ENCODE peak calls at places on chromosomes 11 and 22, in six cellular contexts. F is adrenal gland, V is psoas muscle, N is body of pancreas, X is cardiac muscle cell, O is pancreas. C is an unnamed sample. For H3K4me1 and H3K27me3, the result is how much of the 10 kb centered on the place peaks cover.

GRCh38 chr22:35777335-35777975 is 59.8 kb downstream of the APOL5 start:
- DNase-seq in N (no peak), V (no peak), O (no peak), F (no peak), X (peak), C (no peak)

GRCh38 chr11:117676501-117676900 is 120.5 kb downstream of the DSCAML1 start:
- DNase-seq in V (no peak), X (no peak), O (no peak), F (no peak), N (no peak), C (no peak)

GRCh38 chr22:26650722-26651421 is 6.5 kb upstream of the MIAT start:
- DNase-seq in X (no peak), F (no peak), N (no peak), V (no peak), O (no peak), C (no peak)

GRCh38 chr11:132604446-132604845 is 927.9 kb downstream of the OPCML start:
- DNase-seq in X (peak), F (no peak), O (no peak), N (no peak), V (no peak), C (no peak)

GRCh38 chr22:46803936-46804335 is 41.5 kb downstream of the TBC1D22A start:
- DNase-seq in F (no peak), X (no peak), N (no peak), V (no peak), O (no peak), C (no peak)

GRCh38 chr11:121321614-121322243 is 29.2 kb downstream of the SC5D start:
- DNase-seq in N (peak), F (peak), O (no peak), X (peak), V (no peak), C (no peak)

GRCh38 chr11:69911310-69912160 is 92.3 kb upstream of the FGF3 start:
- DNase-seq in F (peak), X (no peak), V (no peak), O (no peak), N (peak), C (no peak)

GRCh38 chr22:42433754-42434153 is 1.6 kb upstream of the NFAM1 start:
- DNase-seq in X (no peak), O (no peak), N (no peak), V (no peak), F (no peak), C (no peak)

GRCh38 chr22:50118557-50119168 is 28.9 kb downstream of the MOV10L1 start:
- DNase-seq in N (no peak), F (peak), V (no peak), O (no peak), X (peak), C (no peak)

GRCh38 chr11:36130401-36130800 is 158.8 kb downstream of the COMMD9 start:
- DNase-seq in V (no peak), X (no peak), O (no peak), F (no peak), N (no peak), C (no peak)

GRCh38 chr22:40582063-40582462 is 54.5 kb downstream of the MRTFA start:
- DNase-seq in V (no peak), N (no peak), O (no peak), X (no peak), F (no peak), C (no peak)

GRCh38 chr11:72643547-72643946 is 30.7 kb downstream of the PDE2A start:
- DNase-seq in X (peak), O (no peak), N (peak), F (peak), V (peak), C (no peak)

GRCh38 chr11:88454881-88455280 is 117.3 kb upstream of the CTSC start:
- DNase-seq in X (no peak), V (no peak), N (no peak), F (no peak), O (no peak), C (no peak)

GRCh38 chr11:94557391-94557790 is 9.8 kb upstream of the PIWIL4 start:
- DNase-seq in N (no peak), F (no peak), O (no peak), X (no peak), V (no peak), C (no peak)

GRCh38 chr11:19345848-19346681 is 105.3 kb upstream of the E2F8 start:
- DNase-seq in O (no peak), X (peak), N (peak), V (peak), F (no peak), C (no peak)

GRCh38 chr11:46808804-46809431 is 37.2 kb downstream of the CKAP5 start:
- DNase-seq in F (no peak), X (peak), O (no peak), N (no peak), V (no peak), C (peak)

GRCh38 chr11:68036141-68036716 is 2.6 kb upstream of the TCIRG1 start:
- DNase-seq in N (no peak), F (no peak), V (peak), O (no peak), X (no peak), C (no peak)
- H3K4me1 ChIP-seq in N (half or more), F (half or more), V (under half), O (under half), X (under half), C (under half)

DNA sequence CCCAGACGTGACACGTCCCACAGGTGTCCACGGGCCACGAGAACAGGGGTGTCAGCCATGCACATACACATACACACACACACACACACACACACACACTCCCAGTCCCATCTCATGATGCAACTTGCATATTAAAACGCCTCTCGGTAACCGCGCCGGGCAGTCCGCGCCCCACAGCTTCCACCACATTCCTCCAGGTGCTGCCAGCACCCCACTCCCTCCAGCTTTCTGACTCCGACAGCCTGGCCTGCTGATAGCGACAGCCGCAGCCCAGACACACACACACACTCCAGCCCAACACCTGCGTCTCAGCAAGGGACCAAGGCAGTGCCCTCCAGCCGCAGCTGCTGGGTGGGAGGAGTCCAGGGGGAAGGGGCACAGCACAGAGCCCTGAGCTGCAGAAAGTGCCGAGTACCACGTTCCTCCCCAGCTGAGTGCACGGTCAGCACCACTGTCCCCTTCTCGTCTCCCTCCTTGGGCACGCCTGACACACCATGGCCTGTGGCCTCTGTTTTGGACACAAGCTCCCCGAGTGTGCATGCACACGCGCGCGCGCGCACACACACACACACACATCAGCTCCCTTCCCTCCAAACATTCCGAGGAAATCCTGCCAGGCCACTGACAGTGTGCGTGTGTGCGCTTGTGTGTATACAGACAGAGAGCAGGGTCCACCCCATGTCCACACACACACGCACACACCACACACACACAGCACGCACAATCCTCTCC is 1.3 kb downstream of the ELFN2 start:
- DNase-seq in V (no peak), N (peak), X (no peak), F (no peak), O (no peak), C (peak)
- H3K27me3 ChIP-seq in V (under half), N (under half), X (half or more), F (under half), O (under half), C (under half)

DNA sequence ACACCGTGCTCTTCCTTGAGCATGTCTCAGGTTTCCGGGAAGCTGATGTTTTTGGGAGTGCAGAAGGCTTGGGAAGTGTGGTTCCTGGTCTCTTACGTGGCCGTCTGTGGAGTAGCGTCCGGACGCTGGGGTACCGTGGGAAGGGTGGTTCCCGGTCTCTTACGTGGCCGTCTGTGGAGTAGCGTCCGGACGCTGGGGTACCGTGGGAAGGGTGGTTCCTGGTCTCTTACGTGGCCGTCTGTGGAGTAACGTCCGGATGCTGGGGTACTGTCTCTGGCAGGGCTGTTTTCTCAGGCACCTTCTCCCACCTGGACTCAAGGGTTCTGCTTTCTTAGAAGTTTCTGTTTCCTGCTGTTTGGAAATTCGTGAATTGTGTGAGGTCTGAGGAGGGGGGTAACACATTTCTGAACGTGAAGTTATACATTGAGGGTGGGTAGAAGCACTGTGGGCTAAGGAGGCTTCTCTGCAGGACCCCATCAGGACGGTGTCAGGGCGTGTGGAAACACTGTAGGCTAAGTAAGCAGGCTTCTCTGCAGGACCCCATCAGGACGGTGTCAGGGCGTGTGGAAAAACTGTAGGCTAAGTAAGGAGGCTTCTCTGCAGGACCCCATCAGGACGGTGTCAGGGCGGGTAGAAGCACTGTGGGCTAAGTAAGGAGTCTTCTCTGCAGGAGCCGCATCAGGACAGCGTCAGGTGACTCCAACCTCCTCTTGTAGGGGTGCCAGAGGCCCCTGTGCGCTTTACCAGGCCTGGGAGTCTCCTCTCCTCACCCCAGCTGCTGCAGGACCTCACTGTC is 5.3 kb upstream of the IFITM3 start:
- DNase-seq in N (no peak), X (no peak), F (no peak), O (no peak), V (no peak), C (no peak)
- H3K4me1 ChIP-seq in N (under half), X (under half), F (under half), O (under half), V (under half), C (under half)

DNA sequence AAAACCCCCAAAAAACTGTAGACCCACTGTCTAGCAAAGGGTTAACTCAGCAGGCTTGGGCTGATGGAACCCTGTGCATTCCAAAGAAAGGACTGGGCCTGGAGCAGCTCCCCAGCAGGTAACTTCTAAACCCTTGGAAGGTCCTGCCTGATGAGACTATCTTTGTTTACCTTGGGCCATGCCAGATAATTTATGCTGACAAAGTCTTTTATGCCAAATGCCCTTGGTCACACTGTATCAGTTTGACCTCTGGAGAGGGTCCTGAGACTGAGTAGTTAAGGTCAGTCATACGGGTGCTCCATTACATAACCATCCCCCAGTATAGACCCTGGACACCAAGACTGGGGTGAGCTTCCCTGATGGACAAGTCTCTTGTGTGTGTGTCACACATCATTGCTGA is 21.9 kb upstream of the DNAL4 start:
- DNase-seq in V (no peak), N (no peak), X (no peak), O (no peak), F (no peak), C (no peak)
- H3K27me3 ChIP-seq in V (under half), N (under half), X (under half), O (under half), F (under half), C (under half)

DNA sequence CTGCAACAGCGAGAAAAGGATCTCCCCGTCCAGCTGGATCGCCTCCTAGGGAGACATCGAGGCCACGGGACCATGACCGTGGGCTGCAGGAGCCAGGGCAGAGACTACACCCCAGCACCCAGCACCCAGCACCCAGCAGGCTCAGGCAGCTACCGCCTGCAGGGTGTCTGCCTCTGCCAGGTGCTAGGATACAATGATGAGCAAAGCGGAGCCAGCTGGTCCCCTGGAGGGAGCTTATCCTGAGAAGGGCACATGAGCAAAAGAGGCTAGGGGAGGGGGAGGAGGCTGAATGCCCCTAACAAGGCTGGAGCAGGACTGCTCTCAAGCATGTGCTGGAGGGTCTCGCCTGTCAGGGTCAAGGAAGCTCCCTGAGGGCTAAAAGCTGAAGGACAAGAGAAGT is 4.8 kb upstream of the CASTOR1 start:
- DNase-seq in O (no peak), F (no peak), V (no peak), X (no peak), N (no peak), C (no peak)
- H3K4me1 ChIP-seq in O (under half), F (under half), V (under half), X (under half), N (under half), C (under half)

GRCh38 chr11:129620705-129621104 is 194.9 kb upstream of the TMEM45B start:
- DNase-seq in F (no peak), N (no peak), O (no peak), V (no peak), X (no peak), C (no peak)
- H3K27me3 ChIP-seq in F (under half), N (under half), O (under half), V (under half), X (under half), C (under half)

DNA sequence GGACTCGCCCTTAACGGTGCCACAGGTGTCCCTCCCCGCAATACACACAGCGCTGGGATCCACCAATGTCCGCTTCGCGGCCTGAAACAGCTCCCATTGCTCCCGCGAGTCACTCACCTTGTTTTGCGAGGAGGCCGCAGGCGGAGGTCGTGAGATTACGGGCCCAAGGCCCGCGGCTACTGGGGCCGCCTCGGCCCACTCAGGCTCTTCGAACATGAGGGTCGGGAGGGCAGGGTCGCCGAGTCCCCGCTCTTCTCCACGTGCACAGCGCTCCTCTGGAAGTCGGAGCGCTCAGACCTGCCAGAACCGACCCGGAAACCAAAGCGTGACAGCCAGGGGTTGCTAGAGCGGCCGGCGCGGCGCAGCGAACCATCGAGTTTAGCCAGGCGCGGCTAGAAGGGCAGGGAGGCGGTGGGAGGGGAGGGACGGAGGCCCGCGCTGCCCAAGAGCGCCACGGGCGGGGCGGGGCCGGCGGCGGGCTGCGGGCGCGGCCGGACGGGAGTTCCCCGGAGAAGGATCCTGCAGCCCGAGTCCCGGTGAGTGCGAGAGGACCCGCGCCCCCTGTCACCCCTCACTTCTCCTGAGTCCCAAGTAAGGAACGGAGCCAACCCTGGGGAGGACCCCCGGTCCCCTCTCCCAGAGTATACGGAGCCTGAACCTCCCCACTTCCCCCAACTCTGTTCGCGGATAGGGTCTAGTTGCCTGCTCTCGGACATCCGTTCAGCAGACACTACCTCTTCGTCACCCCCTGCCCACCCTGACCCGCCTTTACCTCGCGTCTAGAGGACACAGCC is at the start of the genes ILK and RRP8:
- DNase-seq in X (peak), F (peak), O (peak), V (peak), N (peak), C (peak)
- H3K4me1 ChIP-seq in X (under half), F (half or more), O (under half), V (half or more), N (half or more), C (under half)

GRCh38 chr11:67373916-67374570 is 645 bp upstream of the CLCF1 start:
- DNase-seq in N (peak), F (peak), O (peak), V (peak), X (peak), C (peak)

GRCh38 chr11:67376421-67376820 is 3.0 kb upstream of the CLCF1 start:
- DNase-seq in N (no peak), F (no peak), V (no peak), X (no peak), O (no peak), C (no peak)

GRCh38 chr11:67376022-67376386 is 2.6 kb upstream of the CLCF1 start:
- DNase-seq in X (no peak), F (no peak), N (no peak), V (no peak), O (no peak), C (no peak)

GRCh38 chr11:67374571-67375276 is 1.3 kb upstream of the CLCF1 start:
- DNase-seq in F (no peak), O (no peak), X (no peak), N (peak), V (no peak), C (no peak)

DNA sequence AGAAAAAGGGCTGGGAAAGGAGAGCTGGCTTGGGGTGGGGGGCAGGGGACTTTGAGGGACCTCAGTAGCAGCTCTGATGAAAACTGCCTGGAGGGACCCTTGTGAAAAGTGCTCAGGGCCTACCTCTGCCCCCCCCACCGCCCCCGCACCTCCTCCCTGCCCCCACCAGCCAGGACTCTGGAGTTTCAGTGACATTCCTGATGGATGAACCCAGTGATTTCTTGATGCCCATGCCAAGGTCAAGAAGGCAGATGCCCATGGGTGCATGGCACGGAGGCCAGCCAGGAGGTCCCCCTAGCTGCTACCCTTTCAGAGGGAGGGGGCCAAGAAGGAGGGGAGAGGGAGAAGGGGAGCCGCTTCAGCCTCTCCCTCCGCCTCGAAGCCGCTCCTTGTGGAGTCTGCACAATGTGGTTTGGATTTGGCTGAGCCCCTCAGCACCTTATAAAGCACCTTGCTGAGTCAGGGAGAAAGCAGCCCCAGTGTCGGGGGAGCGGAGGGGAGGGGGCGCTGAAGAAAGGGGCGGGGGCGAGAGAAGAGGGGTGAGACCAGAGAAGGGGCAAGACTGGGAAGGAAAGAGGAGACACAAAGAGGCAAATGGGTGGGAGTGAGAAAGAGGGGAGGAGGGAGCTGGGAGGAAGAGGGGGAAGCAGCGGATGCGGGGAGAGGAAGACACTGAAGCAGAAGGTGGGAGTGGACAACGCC is 2.1 kb upstream of the CLCF1 start:
- DNase-seq in F (no peak), V (no peak), X (no peak), O (no peak), N (no peak), C (no peak)
- H3K27me3 ChIP-seq in F (under half), V (under half), X (under half), O (under half), N (under half), C (under half)

DNA sequence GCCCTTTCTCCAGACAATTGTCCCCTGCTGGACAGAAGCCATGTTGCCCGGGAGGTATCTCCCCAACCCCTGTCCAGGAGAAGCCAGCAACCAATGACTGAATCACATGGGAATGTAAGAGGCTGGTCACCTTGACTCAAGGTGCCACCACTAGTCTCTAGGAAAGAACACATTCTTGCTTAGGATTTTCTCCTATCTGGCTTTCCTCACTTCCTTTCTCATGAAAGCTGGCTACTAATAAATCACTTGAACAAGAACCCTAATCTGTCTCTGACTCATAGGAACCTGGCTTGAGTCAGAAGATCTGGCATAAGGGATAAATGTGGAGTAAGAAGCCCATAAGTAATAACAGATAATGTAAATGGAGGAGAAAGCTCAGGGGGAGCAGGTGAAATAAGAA is 101.4 kb upstream of the C11orf87 start:
- DNase-seq in V (no peak), N (no peak), F (no peak), X (peak), O (no peak), C (no peak)
- H3K4me1 ChIP-seq in V (under half), N (under half), F (under half), X (under half), O (under half), C (under half)

C was measured in HAP-1.